ENCODE peak calls at places on chromosomes 11 and 22, in six cellular contexts. J, T, D, L, V and U are unnamed samples.

GRCh38 chr22:35538801-35539321 is 1.8 kb upstream of the RASD2 start:
- DNase-seq in L (no peak), V (peak; percentile 51), D (peak; percentile 63), T (peak; percentile 48), J (peak; percentile 32), U (peak; percentile 70)

GRCh38 chr11:35031869-35032268 is 107.1 kb upstream of the CD44 start:
- DNase-seq in L (peak; percentile 49), T (no peak), V (peak; percentile 54), D (no peak), J (peak; percentile 90), U (no peak)

GRCh38 chr11:112613051-112613972 is 347.9 kb upstream of the NCAM1 start:
- DNase-seq in V (peak; percentile 85), L (no peak), J (peak; percentile 29), T (no peak), D (no peak), U (no peak)

GRCh38 chr11:126181939-126182730 is 29.3 kb downstream of the RPUSD4 start:
- DNase-seq in L (no peak), J (no peak), T (no peak), D (no peak), V (no peak), U (no peak)

GRCh38 chr22:32083000-32083399 is 39.9 kb downstream of the SLC5A1 start:
- DNase-seq in L (no peak), J (no peak), T (no peak), V (no peak), D (no peak), U (no peak)

GRCh38 chr11:122633219-122633829 is 22.2 kb upstream of the UBASH3B start:
- DNase-seq in J (peak; percentile 74), V (peak; percentile 69), L (peak; percentile 45), T (no peak), D (peak; percentile 30), U (peak; percentile 46)

GRCh38 chr11:68003846-68004550 is at the start of gene UNC93B1:
- DNase-seq in L (peak; percentile 69), D (peak; percentile 70), T (peak; percentile 87), V (peak; percentile 83), J (peak; percentile 89), U (peak; percentile 83)

GRCh38 chr22:32618461-32619140 is 144.0 kb downstream of the FBXO7 start:
- DNase-seq in D (no peak), J (no peak), V (no peak), T (no peak), L (no peak), U (no peak)

GRCh38 chr22:27828214-27828587 is 26.6 kb upstream of the MN1 start:
- DNase-seq in T (no peak), V (no peak), D (no peak), L (no peak), J (no peak), U (no peak)

GRCh38 chr11:1153105-1153950 is 4.4 kb upstream of the MUC5AC start:
- DNase-seq in V (no peak), D (peak; percentile 5), L (peak; percentile 58), T (no peak), J (no peak), U (no peak)

GRCh38 chr22:46971141-46971775 is 208.8 kb downstream of the TBC1D22A start:
- DNase-seq in L (no peak), J (no peak), V (no peak), T (no peak), D (peak; percentile 51), U (no peak)

GRCh38 chr11:3905080-3905953 is 49.9 kb downstream of the STIM1 start:
- DNase-seq in V (peak; percentile 89), J (peak; percentile 89), L (peak; percentile 89), T (peak; percentile 60), D (no peak), U (no peak)